ENCODE peak calls at places on chromosomes 13 and 19, in nine cellular contexts. D is GM23338, N is SK-N-SH, S is cardiac fibroblast, C is uterus, V is upper lobe of right lung, A is coronary artery, Y is dorsolateral prefrontal cortex, M is PC-3. E is an unnamed sample.

GRCh38 chr13:95317037-95317989 is 16.1 kb upstream of the ABCC4 start:
- DNase-seq in D (no peak), N (no peak), S (peak; percentile 78), C (peak; percentile 49), V (no peak), A (no peak), Y (no peak), M (no peak), E (no peak)

GRCh38 chr19:18386543-18387251 is 739 bp downstream of the GDF15 start:
- DNase-seq in D (no peak), N (no peak), S (peak; percentile 53), C (no peak), V (no peak), A (no peak), Y (no peak), M (no peak), E (peak; percentile 25)

GRCh38 chr13:42039946-42040729 is 8.3 kb upstream of the DGKH start:
- DNase-seq in D (peak; percentile 77), N (peak; percentile 99), S (peak; percentile 94), C (peak; percentile 92), V (peak; percentile 95), A (peak; percentile 95), Y (peak; percentile 89), M (peak; percentile 76), E (no peak)

GRCh38 chr13:71867101-71867814 is at the start of gene DACH1:
- DNase-seq in D (peak; percentile 68), N (peak; percentile 69), S (peak; percentile 50), C (peak; percentile 62), V (peak; percentile 62), A (no peak), Y (no peak), M (peak; percentile 24), E (no peak)

GRCh38 chr13:42102961-42103688 is 54.7 kb downstream of the DGKH start:
- DNase-seq in D (no peak), N (no peak), S (no peak), C (no peak), V (no peak), A (no peak), Y (no peak), M (peak; percentile 74), E (no peak)

GRCh38 chr19:17281391-17282304 is at the start of gene ANKLE1:
- DNase-seq in D (peak; percentile 88), N (peak; percentile 95), S (no peak), C (no peak), V (no peak), A (no peak), Y (peak; percentile 67), M (no peak), E (no peak)

GRCh38 chr13:36997716-36998427 is 1.3 kb downstream of the ALG5 start:
- DNase-seq in D (no peak), N (no peak), S (no peak), C (no peak), V (no peak), A (no peak), Y (no peak), M (no peak), E (no peak)

GRCh38 chr13:67204731-67205130 is 25.4 kb downstream of the PCDH9 start:
- DNase-seq in D (no peak), N (no peak), S (peak; percentile 42), C (no peak), V (no peak), A (no peak), Y (no peak), M (no peak), E (no peak)

GRCh38 chr19:7722231-7722651 is 9.7 kb downstream of the CLEC4G start:
- DNase-seq in D (no peak), N (no peak), S (no peak), C (no peak), V (no peak), A (no peak), Y (no peak), M (no peak), E (no peak)

GRCh38 chr13:84399320-84400085 is 517.2 kb upstream of the SLITRK1 start:
- DNase-seq in D (peak; percentile 46), N (no peak), S (no peak), C (no peak), V (no peak), A (no peak), Y (no peak), M (peak; percentile 2), E (no peak)

GRCh38 chr13:25803626-25804025 is 248.2 kb downstream of the SHISA2 start:
- DNase-seq in D (no peak), N (no peak), S (no peak), C (no peak), V (no peak), A (no peak), Y (no peak), M (peak; percentile 77), E (no peak)

GRCh38 chr19:48487544-48487943 is 18.4 kb downstream of the CYTH2 start:
- DNase-seq in D (no peak), N (no peak), S (no peak), C (no peak), V (no peak), A (no peak), Y (no peak), M (peak; percentile 33), E (no peak)
- H3K4me3 ChIP-seq in D (no peak overlapping the region), N (no peak overlapping the region), S (no peak overlapping the region), C (no peak overlapping the region), V (no peak overlapping the region), A (no peak overlapping the region), Y (no peak overlapping the region), M (peak overlapping the region; percentile 35), E (no peak overlapping the region)

DNA sequence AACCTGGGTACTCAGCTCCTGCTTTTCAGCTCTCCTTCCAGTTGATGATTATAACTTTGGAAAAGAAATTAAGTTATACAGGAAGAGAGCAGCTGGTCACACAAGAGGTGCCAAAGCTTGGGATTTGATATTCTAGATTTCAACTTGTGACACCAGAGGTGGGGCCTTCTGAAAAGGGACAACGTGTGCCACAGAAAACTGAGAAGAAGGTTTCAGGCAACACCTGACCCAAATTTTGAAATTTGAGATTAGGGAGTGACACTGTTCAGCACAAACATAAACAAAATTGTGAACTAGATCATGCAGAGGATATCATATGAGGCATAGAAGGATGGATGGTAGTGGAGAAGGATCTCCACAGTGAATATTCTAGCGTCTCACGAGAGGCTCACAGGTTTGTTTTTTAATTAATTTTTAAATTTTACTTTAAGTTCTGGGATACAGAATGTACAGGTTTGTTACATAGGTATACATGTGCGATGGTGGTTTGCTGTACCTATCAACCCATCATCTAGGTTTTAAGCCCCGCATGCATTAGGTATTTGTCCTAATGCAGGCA is 379.7 kb downstream of the ENOX1 start:
- DNase-seq in D (no peak), N (no peak), S (no peak), C (no peak), V (no peak), A (no peak), Y (no peak), M (no peak), E (no peak)
- H3K4me3 ChIP-seq in D (no peak overlapping the region), N (no peak overlapping the region), S (no peak overlapping the region), C (no peak overlapping the region), V (no peak overlapping the region), A (no peak overlapping the region), Y (no peak overlapping the region), M (no peak overlapping the region), E (no peak overlapping the region)

GRCh38 chr13:51560336-51560735 is 23.9 kb upstream of the WDFY2 start:
- DNase-seq in D (no peak), N (no peak), S (no peak), C (no peak), V (no peak), A (no peak), Y (no peak), M (no peak), E (no peak)
- H3K4me3 ChIP-seq in D (no peak overlapping the region), N (no peak overlapping the region), S (no peak overlapping the region), C (no peak overlapping the region), V (no peak overlapping the region), A (no peak overlapping the region), Y (no peak overlapping the region), M (no peak overlapping the region), E (no peak overlapping the region)

DNA sequence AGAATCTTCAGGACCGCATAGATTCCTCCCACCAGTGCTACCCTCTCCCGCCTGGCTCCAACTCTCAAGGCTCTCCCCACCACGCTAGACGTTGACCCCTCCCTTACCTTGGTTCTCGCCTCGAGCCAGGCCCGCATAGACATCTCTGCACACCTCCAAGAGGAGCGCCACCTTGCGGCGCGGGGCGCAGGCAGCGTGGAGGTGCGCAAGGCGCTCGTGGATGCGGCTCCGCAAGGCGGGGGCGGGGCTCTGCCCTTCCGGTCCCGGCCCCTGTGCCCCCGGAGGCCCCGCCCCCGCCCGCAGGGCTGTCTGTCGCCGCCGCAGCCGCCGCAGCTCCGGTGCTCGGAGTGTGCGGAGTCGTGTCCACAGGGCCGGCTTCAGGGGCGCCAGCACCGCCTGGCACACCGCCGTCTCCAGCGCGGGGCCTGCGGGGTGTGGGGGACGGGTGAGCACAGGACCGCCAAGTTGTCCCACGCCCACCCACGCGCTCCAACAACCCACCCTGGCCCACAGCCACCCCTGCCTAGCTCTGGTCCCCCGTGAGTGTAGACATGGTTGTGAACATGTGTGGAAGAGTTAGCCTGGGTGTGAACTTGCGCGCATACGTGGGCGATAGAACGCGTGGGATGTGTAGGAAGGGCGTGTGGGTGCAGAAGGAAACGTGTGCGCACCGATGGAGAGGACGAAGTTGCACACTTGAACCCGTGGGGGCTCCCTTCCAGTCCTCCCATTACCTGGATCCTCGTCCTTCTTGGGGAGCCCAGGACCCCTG is 8.1 kb downstream of the RINL start:
- DNase-seq in D (peak; percentile 81), N (peak; percentile 91), S (peak; percentile 68), C (peak; percentile 81), V (peak; percentile 97), A (peak; percentile 85), Y (peak; percentile 82), M (no peak), E (no peak)
- H3K4me3 ChIP-seq in D (peak overlapping the region; percentile 81), N (peak overlapping the region; percentile 35), S (peak overlapping the region; percentile 43), C (peak overlapping the region; percentile 29), V (peak overlapping the region; percentile 53), A (peak overlapping the region; percentile 73), Y (peak overlapping the region; percentile 54), M (no peak overlapping the region), E (peak overlapping the region; percentile 44)

E was measured in skeletal muscle cell.